ENCODE peak calls at places on chromosomes 12 and 14, in eight cellular contexts. D is activated T-helper 9 cell treated with anti-CD3 and anti-CD28 coated beads, Interleukin-2, amount 50 U/mL, for 16 hours; W is SW 1271; E is uterus; R is stimulated activated CD8-positive, alpha-beta memory T cell treated with anti-CD3 and anti-CD28 coated beads, Interleukin-7, amount 100 ng/mL, for 4 hours; X is GM10248; N is ecto neural progenitor cell; G is DMS 273 treated with DMSO at 0.1 percent for 48 hours. J is an unnamed sample.

GRCh38 chr12:102095677-102096263 is 24.1 kb downstream of the NUP37 start:
- DNase-seq in D (no peak), W (no peak), E (no peak), R (no peak), X (no peak), N (no peak), G (peak; percentile 3), J (no peak)

GRCh38 chr12:57813971-57814771 is 4.4 kb downstream of the AVIL start:
- DNase-seq in D (no peak), W (no peak), E (peak; percentile 44), R (no peak), X (no peak), N (no peak), G (no peak), J (no peak)

GRCh38 chr12:92551853-92552397 is 150.9 kb upstream of the PLEKHG7 start:
- DNase-seq in D (peak; percentile 44), W (no peak), E (no peak), R (no peak), X (peak; percentile 71), N (no peak), G (no peak), J (no peak)

GRCh38 chr14:93430319-93430801 is 379 bp upstream of the UNC79 start:
- DNase-seq in D (no peak), W (no peak), E (no peak), R (no peak), X (no peak), N (peak; percentile 74), G (no peak), J (no peak)

GRCh38 chr14:64826845-64827244 is 52.9 kb downstream of the SPTB start:
- DNase-seq in D (no peak), W (no peak), E (no peak), R (no peak), X (no peak), N (no peak), G (no peak), J (peak; percentile 4)

GRCh38 chr12:126668961-126669360 is 1598.0 kb upstream of the TMEM132C start:
- DNase-seq in D (no peak), W (no peak), E (no peak), R (no peak), X (no peak), N (no peak), G (no peak), J (no peak)

GRCh38 chr14:31858868-31859267 is 218.2 kb upstream of the ARHGAP5 start:
- DNase-seq in D (no peak), W (no peak), E (no peak), R (no peak), X (no peak), N (no peak), G (no peak), J (no peak)

GRCh38 chr12:42442328-42442759 is 116.4 kb downstream of the PPHLN1 start:
- DNase-seq in D (no peak), W (no peak), E (no peak), R (no peak), X (no peak), N (no peak), G (no peak), J (no peak)

GRCh38 chr12:57171668-57172067 is 24.2 kb upstream of the LRP1-AS start:
- DNase-seq in D (no peak), W (no peak), E (peak; percentile 74), R (no peak), X (no peak), N (no peak), G (no peak), J (no peak)

GRCh38 chr14:87066221-87066817 is 926.7 kb downstream of the GALC start:
- DNase-seq in D (no peak), W (no peak), E (no peak), R (no peak), X (no peak), N (no peak), G (no peak), J (no peak)

GRCh38 chr14:28676481-28676880 is 90.1 kb upstream of the FOXG1 start:
- DNase-seq in D (no peak), W (peak; percentile 29), E (no peak), R (no peak), X (no peak), N (no peak), G (no peak), J (no peak)

GRCh38 chr14:104135121-104135903 is 3.1 kb upstream of the KIF26A start:
- DNase-seq in D (no peak), W (peak; percentile 42), E (no peak), R (no peak), X (no peak), N (peak; percentile 83), G (no peak), J (no peak)

GRCh38 chr12:117441751-117442150 is 80.3 kb upstream of the NOS1 start:
- DNase-seq in D (no peak), W (no peak), E (no peak), R (no peak), X (no peak), N (no peak), G (peak; percentile 18), J (no peak)

J was measured in NK-92 treated with Interleukin-12 subunit alpha and Interleukin-12 subunit beta, amount 100 ng/mL, for 24 hours.